ENCODE peak calls at places on chromosome 19, in eight cellular contexts. C, K, E, T, G, B, U and S are unnamed samples.

GRCh38 chr19:37572203-37572602 is 22.4 kb downstream of the ZNF571 start:
- DNase-seq in C (no peak), K (no peak), E (no peak), T (no peak), G (peak; percentile 13), B (no peak), U (peak; percentile 52), S (no peak)

GRCh38 chr19:16032509-16033135 is 43.7 kb upstream of the TPM4 start:
- DNase-seq in C (no peak), K (no peak), E (no peak), T (no peak), G (no peak), B (no peak), U (no peak), S (no peak)

GRCh38 chr19:47133021-47133471 is 2.4 kb downstream of the SAE1 start:
- DNase-seq in C (no peak), K (no peak), E (no peak), T (no peak), G (no peak), B (no peak), U (no peak), S (no peak)

GRCh38 chr19:40090256-40091204 is at the start of gene ZNF780A:
- DNase-seq in C (peak; percentile 80), K (peak; percentile 81), E (peak; percentile 54), T (peak; percentile 56), G (peak; percentile 53), B (peak; percentile 86), U (peak; percentile 72), S (peak; percentile 42)

GRCh38 chr19:42023121-42023942 is 29.3 kb upstream of the ATP1A3 start:
- DNase-seq in C (no peak), K (peak; percentile 69), E (no peak), T (no peak), G (no peak), B (no peak), U (peak; percentile 38), S (no peak)

GRCh38 chr19:570315-570714 is 2.1 kb upstream of the BSG start:
- DNase-seq in C (no peak), K (no peak), E (no peak), T (no peak), G (no peak), B (no peak), U (no peak), S (no peak)

GRCh38 chr19:17379221-17379631 is 2.1 kb upstream of the PLVAP start:
- DNase-seq in C (no peak), K (peak; percentile 24), E (no peak), T (no peak), G (no peak), B (no peak), U (no peak), S (no peak)

GRCh38 chr19:42366676-42367075 is 23.4 kb downstream of the CNFN start:
- DNase-seq in C (no peak), K (no peak), E (no peak), T (no peak), G (no peak), B (no peak), U (no peak), S (no peak)

GRCh38 chr19:38831142-38831605 is 420 bp downstream of the ECH1 start:
- DNase-seq in C (no peak), K (peak; percentile 40), E (no peak), T (no peak), G (peak; percentile 50), B (no peak), U (peak; percentile 98), S (no peak)